ENCODE peak calls at places on chromosomes 1 and 21, in nine cellular contexts. V is ovary, E is dorsolateral prefrontal cortex, A is HL-60, K is brain microvascular endothelial cell, P is fibroblast of mammary gland, W is AG04450, S is astrocyte of the spinal cord, G is GM12865. F is an unnamed sample.

GRCh38 chr1:153888518-153888917 is 34.3 kb downstream of the GATAD2B start:
- DNase-seq in S (no peak), A (no peak), P (no peak), G (peak), E (no peak), V (no peak), W (no peak), K (no peak), F (no peak)

GRCh38 chr1:201648066-201648910 is 109.4 kb downstream of the NAV1 start:
- DNase-seq in S (peak), V (peak), K (peak), W (no peak), A (no peak), P (peak), G (no peak), E (peak), F (peak)

GRCh38 chr1:221517961-221518360 is 223.9 kb downstream of the DUSP10 start:
- DNase-seq in S (no peak), W (no peak), V (no peak), A (peak), E (no peak), K (no peak), G (no peak), P (peak), F (peak)

GRCh38 chr1:98084188-98084587 is 163.4 kb upstream of the DPYD start:
- DNase-seq in W (no peak), P (no peak), G (no peak), A (no peak), E (no peak), V (no peak), K (no peak), S (no peak), F (no peak)

GRCh38 chr1:6785721-6786505 is 659 bp downstream of the CAMTA1 start:
- DNase-seq in A (no peak), P (no peak), G (peak), K (no peak), W (no peak), V (peak), E (peak), S (peak), F (peak)

GRCh38 chr21:44259082-44259705 is 2.5 kb downstream of the DNMT3L start:
- DNase-seq in V (no peak), K (no peak), E (no peak), G (no peak), W (no peak), S (no peak), A (no peak), P (peak), F (no peak)

GRCh38 chr1:149888999-149889289 is 10.4 kb upstream of the BOLA1 start:
- DNase-seq in E (no peak), W (no peak), K (peak), P (peak), G (no peak), A (no peak), S (peak), V (peak), F (peak)

GRCh38 chr1:32900371-32900955 is 726 bp downstream of the TMEM54 start:
- DNase-seq in G (no peak), E (no peak), W (no peak), A (no peak), P (no peak), S (no peak), V (no peak), K (no peak), F (peak)

GRCh38 chr1:172742599-172743500 is 83.9 kb downstream of the FASLG start:
- DNase-seq in G (peak), W (no peak), K (peak), V (no peak), E (no peak), A (no peak), P (peak), S (peak), F (no peak)

GRCh38 chr21:36936361-36937135 is 29.9 kb downstream of the HLCS start:
- DNase-seq in K (no peak), V (no peak), W (no peak), E (no peak), P (no peak), A (no peak), S (no peak), G (no peak), F (no peak)

GRCh38 chr1:246961939-246962373 is 30.2 kb upstream of the AHCTF1 start:
- DNase-seq in W (no peak), S (no peak), A (peak), V (no peak), P (peak), K (no peak), E (no peak), G (peak), F (peak)

GRCh38 chr1:100074604-100075395 is 57.9 kb downstream of the SASS6 start:
- DNase-seq in E (no peak), S (no peak), K (no peak), G (peak), V (no peak), A (no peak), W (no peak), P (no peak), F (no peak)

GRCh38 chr1:151716771-151717631 is at the start of gene CELF3:
- DNase-seq in V (no peak), W (no peak), K (no peak), E (peak), S (no peak), A (no peak), P (no peak), G (peak), F (no peak)

GRCh38 chr1:75203415-75204277 is 69.5 kb downstream of the LHX8 start:
- DNase-seq in G (peak), A (no peak), V (no peak), K (peak), W (peak), E (no peak), S (peak), P (peak), F (peak)

GRCh38 chr1:101440484-101440883 is 203.7 kb downstream of the S1PR1 start:
- DNase-seq in E (no peak), W (no peak), V (no peak), G (no peak), P (no peak), S (no peak), A (no peak), K (no peak), F (no peak)

GRCh38 chr1:151210830-151211229 is 12.5 kb downstream of the PIP5K1A start:
- DNase-seq in P (peak), W (no peak), G (no peak), S (peak), A (no peak), V (no peak), E (no peak), K (no peak), F (peak)

GRCh38 chr1:33970148-33970825 is 106.4 kb downstream of the HMGB4 start:
- DNase-seq in K (no peak), W (no peak), G (no peak), A (no peak), P (no peak), V (no peak), E (no peak), S (no peak), F (no peak)

GRCh38 chr21:42570841-42571387 is 57.3 kb downstream of the SLC37A1 start:
- DNase-seq in A (no peak), S (no peak), P (no peak), W (no peak), G (no peak), E (no peak), K (no peak), V (no peak), F (no peak)

GRCh38 chr1:44251989-44252625 is 38.8 kb downstream of the DMAP1 start:
- DNase-seq in W (no peak), G (no peak), K (no peak), A (no peak), E (no peak), P (no peak), V (no peak), S (no peak), F (no peak)

GRCh38 chr1:41957568-41957967 is 38.8 kb upstream of the HIVEP3 start:
- DNase-seq in W (no peak), S (peak), A (no peak), E (no peak), P (peak), K (peak), G (no peak), V (no peak), F (peak)

GRCh38 chr21:43758132-43758619 is 17.9 kb downstream of the CSTB start:
- DNase-seq in G (no peak), S (peak), A (no peak), K (no peak), V (peak), P (peak), E (no peak), W (no peak), F (peak)

GRCh38 chr1:1771096-1771495 is 7.2 kb downstream of the NADK start:
- DNase-seq in S (no peak), P (no peak), W (no peak), V (no peak), K (no peak), A (no peak), G (no peak), E (no peak), F (no peak)

GRCh38 chr1:42737257-42737656 is 2.8 kb downstream of the CLDN19 start:
- DNase-seq in P (no peak), A (peak), G (peak), W (no peak), E (no peak), S (no peak), V (no peak), K (no peak), F (no peak)

GRCh38 chr1:45405636-45406035 is 65.4 kb upstream of the MUTYH start:
- DNase-seq in V (no peak), G (no peak), E (no peak), W (no peak), P (no peak), S (no peak), A (no peak), K (no peak), F (no peak)

GRCh38 chr1:223022641-223023473 is 120.2 kb downstream of the TLR5 start:
- DNase-seq in E (no peak), V (no peak), G (no peak), P (no peak), K (no peak), S (no peak), A (no peak), W (no peak), F (no peak)

GRCh38 chr1:7885513-7886298 is 32.8 kb upstream of the UTS2 start:
- DNase-seq in W (no peak), K (no peak), P (no peak), A (no peak), G (peak), S (no peak), E (no peak), V (no peak), F (no peak)

GRCh38 chr21:17501107-17502006 is 11.5 kb upstream of the CXADR start:
- DNase-seq in P (no peak), S (peak), W (no peak), A (no peak), G (no peak), V (no peak), K (no peak), E (no peak), F (no peak)

GRCh38 chr1:184424171-184424570 is 37.3 kb downstream of the C1orf21 start:
- DNase-seq in K (no peak), S (no peak), P (no peak), W (no peak), G (no peak), A (no peak), V (no peak), E (no peak), F (no peak)

GRCh38 chr1:165629848-165630628 is 996 bp upstream of the MGST3 start:
- DNase-seq in K (no peak), P (no peak), A (no peak), V (no peak), G (no peak), S (no peak), E (no peak), W (no peak), F (no peak)

DNA sequence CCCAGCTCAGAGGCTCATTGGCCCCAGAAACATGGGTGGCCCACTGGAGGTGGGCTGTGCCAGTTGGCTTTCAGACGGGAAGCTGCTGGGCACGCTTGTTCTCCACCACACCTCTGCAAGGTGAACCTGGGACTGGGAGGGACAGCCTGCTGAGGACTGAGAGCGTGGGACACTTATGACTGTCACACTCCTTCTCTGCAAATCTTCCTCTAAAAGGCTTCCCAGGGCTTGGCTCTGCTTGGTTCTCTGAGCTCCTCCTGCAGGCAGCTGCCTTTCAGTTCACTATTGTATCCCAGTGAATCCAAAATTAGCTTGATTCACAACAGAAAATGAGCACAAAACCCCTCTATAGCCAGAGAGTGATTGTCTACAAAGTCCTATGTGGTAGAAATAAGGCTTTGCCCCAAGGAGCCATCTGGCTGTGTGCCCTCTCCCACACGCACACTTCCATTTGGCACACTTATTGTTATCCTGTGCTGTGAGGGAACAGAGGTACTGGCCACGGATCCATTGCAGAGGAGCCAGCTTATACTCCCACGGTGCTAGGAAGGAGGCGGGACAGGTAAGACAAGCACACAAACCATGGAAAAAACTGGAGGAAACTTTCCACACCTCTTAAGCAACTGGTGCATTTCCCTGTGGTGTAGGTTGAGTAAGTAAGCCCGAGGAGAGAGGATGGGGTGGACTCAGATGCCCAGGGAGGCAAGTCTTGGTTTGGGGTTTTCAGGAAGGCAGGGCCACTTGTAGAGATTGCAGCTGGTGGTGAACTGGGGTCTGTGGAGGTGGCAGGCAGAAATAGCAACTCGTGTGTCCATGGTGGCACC is 18.9 kb upstream of the BTG2 start:
- DNase-seq in E (peak), V (peak), P (no peak), G (no peak), W (no peak), K (no peak), A (peak), S (no peak), F (no peak)
- H3K4me3 ChIP-seq in E (no peak), V (no peak), P (no peak), G (peak), W (no peak), K (no peak), A (no peak), S (no peak), F (no peak)

GRCh38 chr1:23367791-23368561 is 1.7 kb downstream of the ZNF436 start:
- DNase-seq in P (peak), E (peak), A (peak), K (peak), G (peak), V (peak), W (peak), S (peak), F (peak)
- TF ChIP-seq CTCF in P (no peak), E (peak), A (no peak), K (no peak), G (no peak), V (no peak), W (no peak), S (no peak), F (no peak)

GRCh38 chr21:28516996-28517592 is 475.6 kb downstream of the LTN1 start:
- DNase-seq in K (peak), W (no peak), A (peak), P (peak), V (peak), E (peak), G (peak), S (peak), F (no peak)
- H3K4me3 ChIP-seq in K (no peak), W (no peak), A (no peak), P (no peak), V (no peak), E (no peak), G (no peak), S (no peak), F (no peak)

DNA sequence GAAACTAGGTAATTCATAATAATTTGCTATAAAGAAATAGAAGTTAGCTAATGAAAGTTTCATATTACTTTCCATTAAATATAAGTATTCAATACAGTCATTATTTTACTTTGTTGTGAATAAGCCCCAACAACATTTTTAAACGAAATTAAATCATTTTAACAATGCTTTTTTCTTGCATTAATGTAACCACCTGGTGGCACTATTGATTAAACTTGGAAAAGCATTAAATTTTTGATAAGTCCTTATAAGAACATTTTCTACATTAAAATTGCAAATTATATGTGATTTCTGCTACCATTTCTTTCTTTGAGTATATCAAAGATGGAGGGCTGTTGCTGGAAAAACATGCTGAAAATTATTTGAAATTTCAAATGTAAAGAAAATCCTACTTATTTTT is 918.8 kb upstream of the TMPRSS15 start:
- DNase-seq in S (peak), V (no peak), P (peak), A (no peak), K (no peak), E (no peak), W (no peak), G (no peak), F (no peak)
- TF ChIP-seq CTCF in S (peak), V (no peak), P (no peak), A (no peak), K (no peak), E (peak), W (no peak), G (no peak), F (no peak)

GRCh38 chr1:169486281-169486904 is 649 bp upstream of the SLC19A2 start:
- DNase-seq in V (no peak), K (peak), G (no peak), S (no peak), A (no peak), W (no peak), P (peak), E (no peak), F (peak)

GRCh38 chr1:169485427-169486280 is at the start of gene SLC19A2:
- DNase-seq in V (peak), G (peak), S (peak), E (peak), A (peak), P (peak), W (peak), K (peak), F (peak)

GRCh38 chr1:169488157-169488556 is 2.4 kb upstream of the SLC19A2 start:
- DNase-seq in P (no peak), V (no peak), K (no peak), W (no peak), E (no peak), S (no peak), A (no peak), G (no peak), F (no peak)

GRCh38 chr1:169487561-169487960 is 1.8 kb upstream of the SLC19A2 start:
- DNase-seq in W (no peak), P (no peak), G (no peak), S (no peak), E (no peak), V (peak), K (no peak), A (no peak), F (no peak)

DNA sequence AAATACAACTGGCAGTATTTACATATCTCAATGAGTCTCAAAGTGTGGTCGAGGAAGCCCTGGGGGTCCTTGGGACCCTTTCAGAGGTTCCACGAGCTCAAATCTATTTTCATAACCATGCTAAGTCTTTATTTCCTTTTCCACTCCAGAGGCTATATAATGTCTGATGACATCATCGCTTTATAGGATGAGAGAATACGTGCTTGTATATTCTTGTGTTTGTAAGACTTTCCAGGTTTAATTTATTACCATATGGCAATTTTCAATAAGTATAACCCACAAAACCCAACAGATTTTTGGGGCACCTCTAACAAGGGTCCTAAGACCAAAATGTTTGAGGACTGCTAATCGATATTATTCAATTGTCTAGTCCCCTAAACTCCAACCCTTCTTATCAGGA is 1.4 kb upstream of the SLC19A2 start:
- DNase-seq in A (no peak), K (no peak), P (no peak), W (no peak), V (no peak), E (no peak), S (no peak), G (no peak), F (no peak)
- H3K4me3 ChIP-seq in A (no peak), K (peak), P (peak), W (peak), V (peak), E (peak), S (peak), G (no peak), F (no peak)

GRCh38 chr1:92972413-92973129 is 11.3 kb upstream of the DIPK1A start:
- DNase-seq in K (no peak), E (no peak), W (no peak), S (no peak), V (no peak), G (no peak), P (no peak), A (no peak), F (no peak)

GRCh38 chr1:92969517-92969916 is 8.3 kb upstream of the DIPK1A start:
- DNase-seq in S (no peak), V (no peak), E (no peak), W (no peak), A (no peak), K (no peak), G (no peak), P (no peak), F (no peak)

GRCh38 chr1:92970990-92971689 is 9.9 kb upstream of the DIPK1A start:
- DNase-seq in W (no peak), A (no peak), V (no peak), K (no peak), E (no peak), G (no peak), S (no peak), P (no peak), F (no peak)

GRCh38 chr1:92965003-92965402 is 3.7 kb upstream of the DIPK1A start:
- DNase-seq in W (no peak), G (no peak), E (no peak), K (no peak), V (no peak), A (no peak), P (no peak), S (no peak), F (no peak)

GRCh38 chr1:92968138-92969032 is 7.1 kb upstream of the DIPK1A start:
- DNase-seq in P (no peak), E (no peak), V (no peak), K (no peak), S (no peak), A (no peak), W (no peak), G (peak), F (no peak)
- TF ChIP-seq CTCF in P (peak), E (peak), V (no peak), K (peak), S (peak), A (peak), W (peak), G (peak), F (peak)

DNA sequence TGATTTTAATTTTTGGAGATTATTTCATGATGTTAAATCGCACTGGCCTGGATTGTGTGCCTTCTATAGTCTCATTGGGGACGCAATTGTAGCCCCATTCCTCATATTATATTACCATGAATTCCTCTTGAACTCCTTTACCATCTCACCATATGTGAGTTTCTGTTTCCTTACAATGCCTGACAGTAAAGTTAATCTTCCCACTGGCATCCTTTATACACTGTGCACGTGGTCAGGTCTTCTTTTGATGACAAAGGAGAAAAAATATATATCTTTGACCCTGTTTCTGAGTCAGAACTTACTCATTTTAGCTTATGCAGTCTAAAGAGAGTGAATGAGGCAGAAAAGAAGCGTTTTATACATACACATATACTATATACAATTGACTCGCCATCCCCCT is 774 bp upstream of the ABL2 start:
- DNase-seq in S (peak), W (peak), V (no peak), P (peak), G (no peak), A (no peak), K (peak), E (no peak), F (peak)
- H3K4me3 ChIP-seq in S (peak), W (peak), V (peak), P (peak), G (peak), A (peak), K (peak), E (peak), F (peak)